ENCODE peak calls at places on chromosomes 6 and 20, in five cellular contexts. V, N, Z, P and U are unnamed samples.
A peak's percentile ranks its signal among the peaks of the same experiment; 100 is the strongest.

GRCh38 chr6:16157909-16158308 is 29.0 kb downstream of the MYLIP start:
- DNase-seq in V (no peak), N (peak; percentile 83), Z (no peak), P (no peak), U (peak; percentile 41)

GRCh38 chr6:46688117-46688965 is 656 bp downstream of the TDRD6 start:
- DNase-seq in V (no peak), N (no peak), Z (no peak), P (no peak), U (no peak)

GRCh38 chr20:40502431-40502992 is 186.5 kb downstream of the MAFB start:
- DNase-seq in V (no peak), N (no peak), Z (no peak), P (no peak), U (no peak)

GRCh38 chr20:9397928-9398327 is 116.5 kb upstream of the LAMP5 start:
- DNase-seq in V (no peak), N (no peak), Z (no peak), P (no peak), U (no peak)

GRCh38 chr20:1422756-1423155 is 29.9 kb upstream of the FKBP1A start:
- DNase-seq in V (no peak), N (no peak), Z (no peak), P (no peak), U (no peak)

GRCh38 chr20:38143646-38144554 is 21.2 kb downstream of the TGM2 start:
- DNase-seq in V (peak; percentile 98), N (peak; percentile 49), Z (peak; percentile 80), P (no peak), U (peak; percentile 87)

GRCh38 chr6:36252005-36252404 is 17.9 kb upstream of the PNPLA1 start:
- DNase-seq in V (no peak), N (no peak), Z (no peak), P (no peak), U (no peak)

GRCh38 chr6:168264593-168265335 is 54.8 kb downstream of the DACT2 start:
- DNase-seq in V (peak; percentile 56), N (no peak), Z (no peak), P (no peak), U (no peak)

GRCh38 chr6:157024745-157025144 is 247.6 kb downstream of the ARID1B start:
- DNase-seq in V (no peak), N (no peak), Z (peak; percentile 21), P (no peak), U (no peak)

GRCh38 chr6:69867075-69867911 is 937 bp downstream of the COL19A1 start:
- DNase-seq in V (peak; percentile 23), N (peak; percentile 90), Z (peak; percentile 4), P (no peak), U (no peak)

GRCh38 chr6:35728663-35729348 is 8.0 kb upstream of the ARMC12 start:
- DNase-seq in V (peak; percentile 63), N (no peak), Z (no peak), P (peak; percentile 87), U (no peak)

GRCh38 chr6:159959976-159960384 is 8.9 kb upstream of the IGF2R start:
- DNase-seq in V (no peak), N (no peak), Z (peak; percentile 39), P (no peak), U (no peak)

GRCh38 chr6:112372213-112372806 is 25.2 kb downstream of the RFPL4B start:
- DNase-seq in V (no peak), N (peak; percentile 19), Z (peak; percentile 48), P (no peak), U (no peak)

GRCh38 chr6:42933195-42933594 is 3.9 kb downstream of the CNPY3 start:
- DNase-seq in V (no peak), N (no peak), Z (no peak), P (no peak), U (no peak)

GRCh38 chr6:53651149-53651763 is 14.3 kb downstream of the KLHL31 start:
- DNase-seq in V (peak; percentile 87), N (peak; percentile 74), Z (peak; percentile 76), P (no peak), U (peak; percentile 54)

GRCh38 chr6:133101790-133102189 is 139.4 kb upstream of the EYA4 start:
- DNase-seq in V (no peak), N (no peak), Z (no peak), P (no peak), U (no peak)

GRCh38 chr20:14445310-14445709 is 107.9 kb upstream of the FLRT3 start:
- DNase-seq in V (no peak), N (no peak), Z (peak; percentile 23), P (no peak), U (no peak)

GRCh38 chr6:14924126-14925024 is 321.5 kb upstream of the JARID2 start:
- DNase-seq in V (no peak), N (peak; percentile 69), Z (no peak), P (no peak), U (no peak)

GRCh38 chr6:34143884-34144580 is 1.9 kb downstream of the GRM4 start:
- DNase-seq in V (no peak), N (peak; percentile 81), Z (no peak), P (no peak), U (no peak)

GRCh38 chr6:35052694-35053565 is 88.2 kb downstream of the TCP11 start:
- DNase-seq in V (no peak), N (no peak), Z (peak; percentile 20), P (no peak), U (no peak)

GRCh38 chr6:132020138-132020551 is 69.0 kb upstream of the CCN2 start:
- DNase-seq in V (no peak), N (no peak), Z (peak; percentile 28), P (peak; percentile 76), U (no peak)

GRCh38 chr6:142566628-142567396 is 265.0 kb downstream of the ADGRG6 start:
- DNase-seq in V (peak; percentile 41), N (peak; percentile 70), Z (peak; percentile 60), P (no peak), U (no peak)

GRCh38 chr6:127717384-127717783 is 140.4 kb downstream of the C6orf58 start:
- DNase-seq in V (no peak), N (no peak), Z (no peak), P (no peak), U (no peak)

GRCh38 chr6:165984743-165985142 is 182.9 kb downstream of the TBXT start:
- DNase-seq in V (no peak), N (no peak), Z (no peak), P (no peak), U (no peak)

GRCh38 chr20:25372584-25373336 is 17.9 kb downstream of the ABHD12 start:
- DNase-seq in V (no peak), N (no peak), Z (peak; percentile 89), P (no peak), U (no peak)

GRCh38 chr6:25052181-25052580 is 116.4 kb upstream of the RIPOR2 start:
- DNase-seq in V (no peak), N (no peak), Z (no peak), P (no peak), U (no peak)

GRCh38 chr20:840858-841567 is 7.5 kb downstream of the FAM110A start:
- DNase-seq in V (peak; percentile 56), N (no peak), Z (no peak), P (no peak), U (no peak)

GRCh38 chr6:164184410-164184809 is 769.9 kb downstream of the QKI start:
- DNase-seq in V (no peak), N (no peak), Z (no peak), P (no peak), U (no peak)

DNA sequence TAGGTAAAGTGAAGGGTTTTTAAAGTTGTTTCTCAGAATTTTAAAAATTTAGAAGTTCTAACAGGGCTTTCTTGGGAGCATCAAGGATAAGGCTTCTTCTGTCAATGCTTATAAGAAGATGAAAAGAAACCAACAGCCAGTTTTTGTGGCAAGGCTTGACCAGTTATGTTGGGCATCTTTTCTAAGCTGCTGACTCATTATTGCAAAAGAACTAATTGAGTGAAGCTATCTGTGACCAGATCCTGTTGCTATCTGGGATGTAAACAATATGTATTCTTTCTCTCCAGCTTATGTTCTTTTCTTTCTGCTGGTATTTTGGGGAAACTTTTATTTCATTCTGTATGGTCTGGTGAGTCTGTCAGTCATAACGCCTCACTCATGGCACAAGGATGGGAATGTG is 643.8 kb downstream of the HDGFL1 start:
- DNase-seq in V (no peak), N (no peak), Z (peak; percentile 13), P (no peak), U (no peak)
- H3K4me3 ChIP-seq in V (no peak overlapping the region), N (no peak overlapping the region), Z (no peak overlapping the region), P (no peak overlapping the region), U (no peak overlapping the region)

GRCh38 chr20:61773926-61774587 is 291.6 kb downstream of the TAF4 start:
- DNase-seq in V (no peak), N (no peak), Z (no peak), P (no peak), U (no peak)
- H3K4me3 ChIP-seq in V (no peak overlapping the region), N (no peak overlapping the region), Z (no peak overlapping the region), P (no peak overlapping the region), U (no peak overlapping the region)

DNA sequence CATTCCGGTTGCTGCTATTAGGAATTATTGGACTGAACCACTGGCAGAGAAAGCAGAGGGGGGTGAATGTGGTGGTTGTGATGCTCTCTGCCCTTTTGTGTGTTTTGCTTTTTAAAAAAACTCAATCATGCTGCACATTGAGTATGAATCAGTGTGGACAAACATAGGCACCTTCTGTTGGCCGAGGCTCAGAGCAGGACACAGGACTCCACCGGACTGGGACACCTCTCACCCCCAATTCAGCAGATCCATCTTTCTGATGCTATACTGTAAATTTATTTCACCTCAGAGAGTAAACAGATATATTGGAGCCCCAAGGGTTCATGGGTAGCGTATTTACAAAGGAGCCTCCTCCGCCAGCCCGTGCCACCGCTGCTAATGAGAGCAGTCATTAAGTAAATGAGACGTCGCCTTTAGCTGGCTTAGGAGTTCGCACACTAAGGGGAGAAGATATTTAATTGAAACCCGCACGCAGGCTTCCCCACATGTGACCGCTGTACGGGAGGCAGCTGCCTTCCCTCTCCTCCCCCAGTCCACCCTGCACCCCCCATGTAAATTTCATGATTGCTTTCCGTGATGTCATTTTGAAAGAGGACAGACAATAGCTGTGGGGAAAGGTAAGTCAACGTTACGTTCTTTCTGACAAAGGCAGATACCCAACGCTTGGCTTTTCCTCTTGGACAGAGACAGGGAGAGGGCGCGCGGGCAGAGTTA is at the start of gene MYT1:
- DNase-seq in V (no peak), N (no peak), Z (no peak), P (no peak), U (no peak)
- H3K4me3 ChIP-seq in V (no peak within 1 kb of the TSS), N (no peak within 1 kb of the TSS), Z (no peak within 1 kb of the TSS), P (no peak within 1 kb of the TSS), U (no peak within 1 kb of the TSS)

DNA sequence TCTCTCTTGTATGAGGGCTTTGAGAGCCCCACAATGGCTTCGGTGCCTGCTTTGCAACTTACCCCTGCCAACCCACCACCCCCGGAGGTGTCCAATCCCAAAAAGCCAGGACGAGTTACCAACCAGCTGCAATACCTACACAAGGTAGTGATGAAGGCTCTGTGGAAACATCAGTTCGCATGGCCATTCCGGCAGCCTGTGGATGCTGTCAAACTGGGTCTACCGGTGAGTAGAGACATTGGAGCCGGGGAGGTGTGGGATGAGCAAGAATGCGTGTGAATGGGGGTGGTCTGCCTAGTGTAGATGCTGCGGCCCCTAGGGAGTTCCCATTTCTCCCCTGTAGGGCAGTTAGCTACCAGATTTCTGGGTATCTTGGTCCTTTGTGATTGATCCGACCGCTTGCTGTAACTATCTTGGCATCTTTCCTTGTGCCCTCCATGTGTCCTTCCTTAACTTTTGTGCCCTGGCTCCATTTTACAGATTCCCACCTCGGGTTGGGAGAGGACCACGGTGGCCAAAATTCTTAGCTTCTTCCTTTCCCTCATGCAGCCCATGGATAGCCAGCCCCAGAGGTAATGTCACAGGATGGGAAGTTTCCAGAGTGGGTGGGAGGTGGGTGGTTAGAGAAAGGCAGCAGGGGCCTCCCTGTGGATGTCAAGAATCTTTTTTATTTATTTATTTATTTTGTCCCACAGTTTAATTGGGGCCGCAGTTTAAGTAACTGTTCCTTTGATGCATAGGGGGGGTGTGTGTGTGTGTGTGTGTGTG is 6.3 kb downstream of the BRD2 start:
- DNase-seq in V (no peak), N (no peak), Z (no peak), P (no peak), U (no peak)
- H3K4me3 ChIP-seq in V (peak overlapping the region; percentile 97), N (peak overlapping the region; percentile 96), Z (peak overlapping the region; percentile 96), P (peak overlapping the region; percentile 69), U (peak overlapping the region; percentile 85)